ENCODE peak calls at places on chromosome 12, in four cellular contexts. Y is GM18507; V is activated CD4-positive, alpha-beta T cell treated with anti-CD3 and anti-CD28 coated beads, Interleukin-2, amount 50 U/mL, for 1 hour; I is cerebellum. H is an unnamed sample.

GRCh38 chr12:99066726-99067125 is 421.6 kb downstream of the APAF1 start:
- DNase-seq in V (no peak), Y (no peak), I (no peak), H (no peak)

GRCh38 chr12:132718644-132719043 is 8.0 kb downstream of the PGAM5 start:
- DNase-seq in V (no peak), Y (no peak), I (no peak), H (no peak)

GRCh38 chr12:56590237-56590830 is 39.8 kb downstream of the BAZ2A start:
- DNase-seq in Y (no peak), V (no peak), I (no peak), H (no peak)

GRCh38 chr12:127306604-127307215 is 960.3 kb upstream of the TMEM132C start:
- DNase-seq in V (no peak), Y (no peak), I (no peak), H (no peak)

GRCh38 chr12:98440165-98440581 is 75.2 kb upstream of the TMPO start:
- DNase-seq in Y (no peak), V (no peak), I (no peak), H (no peak)

GRCh38 chr12:10147714-10148403 is 17.9 kb upstream of the CLEC7A start:
- DNase-seq in I (no peak), V (no peak), Y (no peak), H (no peak)

GRCh38 chr12:122282066-122282465 is 15.8 kb upstream of the VPS33A start:
- DNase-seq in Y (no peak), I (no peak), V (no peak), H (no peak)

GRCh38 chr12:88570103-88570502 is 10.2 kb downstream of the KITLG start:
- DNase-seq in I (no peak), Y (no peak), V (no peak), H (no peak)

GRCh38 chr12:128864516-128865186 is 11.4 kb downstream of the GLT1D1 start:
- DNase-seq in Y (no peak), V (no peak), I (no peak), H (no peak)

GRCh38 chr12:62919827-62920226 is 15.1 kb downstream of the PPM1H start:
- DNase-seq in I (peak; percentile 42), V (no peak), Y (no peak), H (no peak)

GRCh38 chr12:27966870-27967269 is 5.7 kb downstream of the PTHLH start:
- DNase-seq in V (no peak), I (no peak), Y (no peak), H (no peak)